ENCODE peak calls at places on chromosomes 1 and 21, in four cellular contexts. T is cardiac muscle cell; Y is ovary; U is CD8-positive, alpha-beta T cell. I is an unnamed sample. For H3K27me3 and H3K4me1, the result is how much of the 10 kb centered on the place peaks cover.

GRCh38 chr21:26096972-26097371 is 73.6 kb downstream of the APP start:
- DNase-seq in U (no peak), Y (no peak), T (no peak), I (no peak)

GRCh38 chr1:35192056-35192852 is 691 bp downstream of the SFPQ start:
- DNase-seq in Y (peak), T (peak), U (peak), I (peak)

GRCh38 chr21:14968029-14968428 is 96.8 kb downstream of the NRIP1 start:
- DNase-seq in U (no peak), T (no peak), Y (no peak), I (no peak)

GRCh38 chr1:6651889-6652288 is 27.2 kb downstream of the THAP3 start:
- DNase-seq in U (no peak), T (no peak), Y (no peak), I (no peak)

GRCh38 chr1:42210421-42211133 is 46.0 kb upstream of the GUCA2A start:
- DNase-seq in T (no peak), U (no peak), Y (no peak), I (no peak)

GRCh38 chr1:159752135-159752580 is 28.6 kb upstream of the DUSP23 start:
- DNase-seq in Y (no peak), U (no peak), T (no peak), I (peak)

GRCh38 chr21:38824124-38824822 is 18.5 kb downstream of the ETS2 start:
- DNase-seq in Y (no peak), T (no peak), U (no peak), I (no peak)

GRCh38 chr1:109847251-109847650 is 63.4 kb upstream of the CSF1 start:
- DNase-seq in T (no peak), U (no peak), Y (no peak), I (no peak)

GRCh38 chr1:100719490-100719889 is at the start of gene VCAM1:
- DNase-seq in U (no peak), T (peak), Y (peak), I (no peak)

GRCh38 chr1:113215015-113215414 is 142.0 kb downstream of the LRIG2 start:
- DNase-seq in Y (no peak), U (no peak), T (no peak), I (no peak)

GRCh38 chr1:59565611-59566410 is 248.9 kb upstream of the HOOK1 start:
- DNase-seq in T (no peak), U (no peak), Y (no peak), I (no peak)

GRCh38 chr1:94416901-94417701 is 1.1 kb upstream of the ABCD3 start:
- DNase-seq in T (peak), U (no peak), Y (peak), I (peak)

GRCh38 chr1:205575294-205575885 is 56.4 kb downstream of the ELK4 start:
- DNase-seq in U (no peak), T (no peak), Y (no peak), I (no peak)

GRCh38 chr1:51518033-51518729 is 885 bp downstream of the EPS15 start:
- DNase-seq in T (peak), U (peak), Y (peak), I (no peak)

GRCh38 chr1:4585705-4586104 is 68.7 kb upstream of the AJAP1 start:
- DNase-seq in U (no peak), T (no peak), Y (no peak), I (no peak)

GRCh38 chr1:169906938-169907337 is 13.2 kb upstream of the SCYL3 start:
- DNase-seq in Y (no peak), U (no peak), T (no peak), I (no peak)

GRCh38 chr1:38076038-38076437 is 29.4 kb upstream of the POU3F1 start:
- DNase-seq in Y (no peak), U (no peak), T (peak), I (no peak)

GRCh38 chr21:45788635-45789506 is 145.3 kb downstream of the PCBP3 start:
- DNase-seq in Y (no peak), U (no peak), T (no peak), I (no peak)

DNA sequence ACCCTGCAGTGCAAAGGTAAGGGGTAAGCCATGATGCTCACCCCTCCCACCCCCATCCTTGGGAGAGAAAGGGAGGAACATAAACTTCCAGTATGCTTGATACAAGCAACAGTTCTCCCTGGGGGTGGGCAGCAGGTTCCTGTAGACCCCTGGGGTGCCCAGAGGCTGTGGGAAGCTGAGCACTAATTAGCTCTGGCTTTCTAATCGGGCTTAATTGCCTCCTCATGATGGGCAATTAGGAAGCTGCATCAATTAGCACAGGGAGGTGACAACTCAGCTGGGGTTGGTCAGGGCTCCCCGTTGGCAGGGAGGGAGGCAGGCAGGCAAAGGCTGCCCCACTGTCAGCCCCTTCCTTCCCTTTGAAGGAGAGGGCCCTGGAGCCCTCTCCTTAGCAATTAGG is 15.7 kb upstream of the LMNA start:
- DNase-seq in U (no peak), Y (no peak), T (no peak), I (no peak)
- TF ChIP-seq CTCF in U (no peak), Y (no peak), T (no peak), I (no peak)

GRCh38 chr1:3030663-3031381 is 9.6 kb downstream of the ACTRT2 start:
- DNase-seq in U (no peak), T (no peak), Y (no peak), I (no peak)
- H3K27me3 ChIP-seq in U (under half), T (under half), Y (under half), I (under half)

GRCh38 chr1:21926065-21926464 is 11.0 kb downstream of the HSPG2 start:
- DNase-seq in Y (no peak), T (no peak), U (no peak), I (no peak)
- H3K4me1 ChIP-seq in Y (under half), T (half or more), U (under half), I (under half)

GRCh38 chr1:69814926-69815325 is 247.2 kb downstream of the LRRC7 start:
- DNase-seq in T (no peak), U (no peak), Y (no peak), I (no peak)
- TF ChIP-seq CTCF in T (no peak), U (no peak), Y (no peak), I (no peak)

GRCh38 chr1:115837762-115838421 is 3.0 kb downstream of the NHLH2 start:
- DNase-seq in T (no peak), U (no peak), Y (no peak), I (no peak)
- H3K27me3 ChIP-seq in T (half or more), U (under half), Y (under half), I (under half)

GRCh38 chr1:207139616-207140015 is 35.6 kb downstream of the C4BPA start:
- DNase-seq in U (no peak), T (no peak), Y (no peak), I (no peak)

GRCh38 chr1:207140536-207140935 is 36.5 kb downstream of the C4BPA start:
- DNase-seq in U (no peak), T (no peak), Y (no peak), I (no peak)

GRCh38 chr1:207129053-207129452 is 25.0 kb downstream of the C4BPA start:
- DNase-seq in U (no peak), T (no peak), Y (no peak), I (no peak)

GRCh38 chr1:207134550-207134949 is 30.5 kb downstream of the C4BPA start:
- DNase-seq in U (no peak), Y (no peak), T (no peak), I (no peak)
- H3K4me1 ChIP-seq in U (under half), Y (under half), T (under half), I (under half)

GRCh38 chr1:204524986-204525385 is 8.8 kb downstream of the MDM4 start:
- DNase-seq in T (no peak), U (no peak), Y (no peak), I (no peak)
- TF ChIP-seq CTCF in T (no peak), U (no peak), Y (no peak), I (no peak)

I was measured in right atrium auricular region.